ENCODE peak calls at places on chromosomes 6 and 20, in four cellular contexts. Q is GM23338, R is psoas muscle, A is suprapubic skin. T is an unnamed sample.
A peak's percentile ranks its signal among the peaks of the same experiment; 100 is the strongest.

GRCh38 chr6:11763460-11764249 is 14.9 kb downstream of the ADTRP start:
- DNase-seq in Q (no peak), R (no peak), A (no peak), T (no peak)

GRCh38 chr6:52161689-52162438 is 24.3 kb upstream of the IL17A start:
- DNase-seq in Q (no peak), R (no peak), A (no peak), T (no peak)

GRCh38 chr6:4351857-4352669 is 216.7 kb upstream of the ECI2 start:
- DNase-seq in Q (no peak), R (peak; percentile 86), A (peak; percentile 72), T (peak; percentile 93)

GRCh38 chr20:32586291-32586690 is 1.2 kb upstream of the NOL4L start:
- DNase-seq in Q (no peak), R (no peak), A (no peak), T (no peak)

GRCh38 chr6:23180504-23181293 is 611.3 kb downstream of the HDGFL1 start:
- DNase-seq in Q (peak; percentile 6), R (no peak), A (no peak), T (peak; percentile 80)

GRCh38 chr20:19757487-19757972 is 528 bp upstream of the RIN2 start:
- DNase-seq in Q (peak; percentile 79), R (peak; percentile 88), A (peak; percentile 92), T (peak; percentile 94)

GRCh38 chr6:134584809-134585528 is 267.1 kb upstream of the SGK1 start:
- DNase-seq in Q (no peak), R (no peak), A (no peak), T (no peak)

GRCh38 chr6:145017051-145017450 is 718.3 kb downstream of the EPM2A start:
- DNase-seq in Q (no peak), R (no peak), A (no peak), T (no peak)

GRCh38 chr6:115456848-115457247 is 603.8 kb downstream of the FRK start:
- DNase-seq in Q (peak; percentile 61), R (no peak), A (no peak), T (no peak)

GRCh38 chr6:57019434-57019833 is 27.1 kb upstream of the KIAA1586 start:
- DNase-seq in Q (no peak), R (no peak), A (no peak), T (no peak)

GRCh38 chr6:25612666-25613065 is 39.3 kb upstream of the SCGN start:
- DNase-seq in Q (no peak), R (no peak), A (no peak), T (no peak)

GRCh38 chr6:48978016-48978415 is 485.0 kb downstream of the MMUT start:
- DNase-seq in Q (no peak), R (no peak), A (no peak), T (no peak)

GRCh38 chr20:3811421-3812258 is 8.7 kb upstream of the AP5S1 start:
- DNase-seq in Q (no peak), R (peak; percentile 99), A (peak; percentile 99), T (peak; percentile 100)

GRCh38 chr6:154950979-154951378 is 44.1 kb upstream of the TIAM2 start:
- DNase-seq in Q (no peak), R (no peak), A (no peak), T (no peak)

GRCh38 chr6:81996414-81996813 is 243.9 kb upstream of the TENT5A start:
- DNase-seq in Q (no peak), R (no peak), A (no peak), T (no peak)

GRCh38 chr6:3748208-3748701 is 3.3 kb downstream of the PXDC1 start:
- DNase-seq in Q (peak; percentile 87), R (peak; percentile 81), A (peak; percentile 92), T (no peak)

GRCh38 chr6:158707120-158707519 is 57.3 kb downstream of the SYTL3 start:
- DNase-seq in Q (no peak), R (no peak), A (no peak), T (peak; percentile 83)

GRCh38 chr6:29680904-29681303 is at the start of gene ZFP57:
- DNase-seq in Q (no peak), R (no peak), A (no peak), T (no peak)

GRCh38 chr20:60007452-60007851 is 49.2 kb downstream of the CDH26 start:
- DNase-seq in Q (no peak), R (no peak), A (no peak), T (no peak)

GRCh38 chr6:79377047-79377446 is 142.6 kb upstream of the HMGN3 start:
- DNase-seq in Q (no peak), R (no peak), A (no peak), T (no peak)

GRCh38 chr6:85756982-85757381 is 114.3 kb upstream of the SYNCRIP start:
- DNase-seq in Q (peak; percentile 30), R (no peak), A (no peak), T (no peak)

GRCh38 chr20:64210661-64211369 is 44.7 kb upstream of the PCMTD2 start:
- DNase-seq in Q (no peak), R (no peak), A (no peak), T (no peak)

GRCh38 chr6:53793318-53793975 is 1.4 kb upstream of the LRRC1 start:
- DNase-seq in Q (peak; percentile 69), R (peak; percentile 20), A (peak; percentile 66), T (peak; percentile 67)

GRCh38 chr20:6066582-6066981 is 12.7 kb upstream of the LRRN4 start:
- DNase-seq in Q (no peak), R (no peak), A (no peak), T (no peak)

GRCh38 chr6:100573169-100573568 is 108.4 kb upstream of the SIM1 start:
- DNase-seq in Q (peak; percentile 28), R (no peak), A (no peak), T (no peak)

GRCh38 chr6:108635505-108636226 is 74.9 kb downstream of the FOXO3 start:
- DNase-seq in Q (no peak), R (no peak), A (no peak), T (no peak)

GRCh38 chr6:160240691-160241084 is 17.9 kb downstream of the SLC22A2 start:
- DNase-seq in Q (peak; percentile 30), R (no peak), A (no peak), T (no peak)

GRCh38 chr6:12009180-12009748 is 2.8 kb upstream of the HIVEP1 start:
- DNase-seq in Q (no peak), R (no peak), A (peak; percentile 75), T (no peak)

GRCh38 chr20:47464380-47465101 is 37.1 kb upstream of the NCOA3 start:
- DNase-seq in Q (peak; percentile 28), R (peak; percentile 60), A (peak; percentile 81), T (peak; percentile 68)

GRCh38 chr6:107543567-107543966 is 53.6 kb downstream of the SOBP start:
- DNase-seq in Q (no peak), R (no peak), A (no peak), T (no peak)

GRCh38 chr6:141833001-141833655 is 299.6 kb upstream of the GJE1 start:
- DNase-seq in Q (peak; percentile 22), R (no peak), A (no peak), T (no peak)

GRCh38 chr6:149950423-149950822 is 8.6 kb downstream of the ULBP2 start:
- DNase-seq in Q (no peak), R (no peak), A (no peak), T (no peak)

GRCh38 chr20:59515013-59515905 is 89.1 kb upstream of the PHACTR3 start:
- DNase-seq in Q (peak; percentile 94), R (peak; percentile 68), A (no peak), T (no peak)

GRCh38 chr20:19726126-19726525 is 31.9 kb upstream of the RIN2 start:
- DNase-seq in Q (no peak), R (no peak), A (no peak), T (no peak)

GRCh38 chr6:124937645-124938044 is 24.6 kb upstream of the RNF217 start:
- DNase-seq in Q (no peak), R (no peak), A (no peak), T (no peak)

GRCh38 chr6:129644567-129645015 is 65.4 kb downstream of the ARHGAP18 start:
- DNase-seq in Q (no peak), R (no peak), A (no peak), T (no peak)

GRCh38 chr20:36252511-36252910 is 16.2 kb downstream of the AAR2 start:
- DNase-seq in Q (no peak), R (no peak), A (no peak), T (peak; percentile 28)

GRCh38 chr6:30876039-30876730 is 8.1 kb upstream of the DDR1 start:
- DNase-seq in Q (no peak), R (no peak), A (no peak), T (peak; percentile 83)

GRCh38 chr6:37860226-37860839 is 40.8 kb downstream of the ZFAND3 start:
- DNase-seq in Q (peak; percentile 77), R (no peak), A (no peak), T (no peak)

GRCh38 chr20:45049904-45050471 is 50.9 kb downstream of the KCNS1 start:
- DNase-seq in Q (no peak), R (no peak), A (no peak), T (no peak)
- H3K4me1 ChIP-seq in Q (peaks cover 4% of the 10 kb centered on the region), R (peaks cover 10% of the 10 kb centered on the region), A (peaks cover 18% of the 10 kb centered on the region), T (peaks cover 28% of the 10 kb centered on the region)

DNA sequence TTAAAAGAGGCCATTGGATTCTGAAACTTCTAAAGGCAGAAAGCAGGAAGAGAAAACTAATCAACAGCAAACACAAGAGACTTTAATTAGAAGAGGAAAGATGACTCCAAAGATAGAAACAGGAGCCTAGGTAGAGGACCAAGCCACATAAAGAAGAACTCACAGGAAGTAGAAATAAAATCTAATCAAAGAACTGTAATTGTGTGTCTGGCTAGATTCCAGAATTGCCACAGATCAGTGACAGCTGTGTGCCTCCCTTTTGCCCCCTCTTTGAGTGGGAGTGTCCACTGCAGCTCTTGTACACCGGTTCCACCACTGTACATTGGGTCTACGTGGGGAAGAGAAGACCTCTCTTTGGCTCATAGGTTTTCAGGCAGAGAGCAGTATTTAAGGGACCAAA is 22.3 kb upstream of the THEMIS start:
- DNase-seq in Q (no peak), R (no peak), A (no peak), T (no peak)
- H3K4me1 ChIP-seq in Q (no peaks in the 10 kb centered on the region), R (no peaks in the 10 kb centered on the region), A (no peaks in the 10 kb centered on the region), T (no peaks in the 10 kb centered on the region)

GRCh38 chr6:157269261-157269794 is 54.0 kb downstream of the TMEM242 start:
- DNase-seq in Q (no peak), R (peak; percentile 81), A (no peak), T (peak; percentile 87)
- H3K4me1 ChIP-seq in Q (peaks cover 11% of the 10 kb centered on the region), R (peaks cover 12% of the 10 kb centered on the region), A (peaks cover 34% of the 10 kb centered on the region), T (peaks cover 24% of the 10 kb centered on the region)

DNA sequence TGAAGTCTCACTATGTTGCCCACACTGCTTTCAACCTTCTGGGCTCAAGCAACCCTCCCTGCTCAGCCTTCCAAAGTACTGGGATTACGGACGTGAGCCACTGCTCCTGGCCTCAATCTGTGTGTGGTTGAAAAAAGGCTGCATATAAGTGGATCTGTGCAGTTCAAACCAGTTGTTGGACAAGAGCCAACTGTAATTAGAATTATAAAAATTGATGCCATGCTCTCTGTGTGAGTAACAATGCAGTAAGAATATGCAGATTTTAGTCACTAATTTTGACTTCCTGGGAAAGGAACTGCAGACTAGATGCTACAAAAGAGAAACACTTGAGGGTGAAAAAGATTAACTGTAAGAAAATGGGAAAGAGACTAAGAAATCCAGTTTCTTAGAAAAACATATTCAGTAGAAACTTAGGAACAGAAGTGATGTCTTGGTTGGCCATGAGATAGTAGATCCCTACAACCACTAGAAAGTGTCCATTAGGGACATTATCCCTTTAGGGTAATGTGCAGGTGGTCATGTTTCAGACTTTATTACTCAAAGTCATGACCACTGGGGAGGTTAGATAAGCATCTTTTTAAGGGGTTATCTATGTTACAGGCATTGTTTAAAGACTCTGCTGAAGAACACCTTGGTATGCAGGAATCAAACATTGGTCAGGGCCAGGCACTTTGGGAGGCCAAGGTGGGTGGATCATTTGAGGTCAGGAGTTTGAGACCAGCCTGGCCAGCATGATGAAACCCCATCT is 26.3 kb downstream of the ITCH start:
- DNase-seq in Q (no peak), R (no peak), A (no peak), T (no peak)
- H3K4me1 ChIP-seq in Q (peaks cover 7% of the 10 kb centered on the region), R (peaks cover 47% of the 10 kb centered on the region), A (peaks cover 27% of the 10 kb centered on the region), T (no peaks in the 10 kb centered on the region)

GRCh38 chr6:1781152-1781848 is 171.6 kb downstream of the FOXC1 start:
- DNase-seq in Q (no peak), R (no peak), A (no peak), T (no peak)
- H3K4me1 ChIP-seq in Q (no peaks in the 10 kb centered on the region), R (no peaks in the 10 kb centered on the region), A (no peaks in the 10 kb centered on the region), T (no peaks in the 10 kb centered on the region)

T was measured in sigmoid colon.